ENCODE peak calls at places on chromosome 6, in ten cellular contexts. A is AG08396; O is stimulated activated CD4-positive, alpha-beta T cell treated with anti-CD3 and anti-CD28 coated beads, Interleukin-15, amount 100 ng/mL, for 24 hours; J is AG04450; X is GDM1; Z is COR-L47; G is Right ventricle myocardium superior; B is transverse colon; N is amniotic stem cell; F is M059J. E is an unnamed sample.

GRCh38 chr6:157225575-157225995 is 97.7 kb downstream of the TMEM242 start:
- DNase-seq in F (no peak), O (no peak), B (no peak), X (no peak), J (no peak), Z (no peak), N (no peak), G (peak), A (no peak), E (no peak)

GRCh38 chr6:40482532-40482931 is 104.6 kb downstream of the LRFN2 start:
- DNase-seq in B (no peak), J (no peak), X (no peak), Z (no peak), N (no peak), F (peak), O (no peak), A (no peak), G (no peak), E (no peak)

GRCh38 chr6:145891565-145891964 is 72.6 kb downstream of the SHPRH start:
- DNase-seq in A (no peak), B (no peak), G (no peak), N (no peak), X (no peak), O (no peak), Z (no peak), F (no peak), J (no peak), E (no peak)

GRCh38 chr6:85650606-85651005 is 7.9 kb upstream of the SYNCRIP start:
- DNase-seq in X (no peak), G (no peak), N (no peak), Z (no peak), O (no peak), J (no peak), B (no peak), A (no peak), F (no peak), E (no peak)

GRCh38 chr6:135854799-135855198 is 3.3 kb downstream of the PDE7B start:
- DNase-seq in B (no peak), N (no peak), O (no peak), A (no peak), X (no peak), F (no peak), G (no peak), Z (no peak), J (no peak), E (no peak)

GRCh38 chr6:157226761-157227160 is 96.6 kb downstream of the TMEM242 start:
- DNase-seq in G (no peak), J (no peak), N (no peak), B (no peak), Z (no peak), A (no peak), F (no peak), X (no peak), O (no peak), E (no peak)

GRCh38 chr6:33958208-33958862 is 154.5 kb upstream of the MLN start:
- DNase-seq in J (no peak), B (no peak), F (no peak), Z (peak), G (no peak), X (no peak), O (peak), N (no peak), A (no peak), E (no peak)

GRCh38 chr6:106448000-106448426 is 87.5 kb downstream of the CRYBG1 start:
- DNase-seq in X (peak), G (peak), N (no peak), B (peak), A (no peak), Z (no peak), J (no peak), F (no peak), O (peak), E (no peak)

GRCh38 chr6:137233561-137234504 is 14.6 kb upstream of the IFNGR1 start:
- DNase-seq in B (no peak), F (peak), X (peak), A (peak), G (no peak), J (peak), Z (no peak), N (peak), O (no peak), E (no peak)

GRCh38 chr6:143747347-143747842 is 69.6 kb downstream of the PHACTR2 start:
- DNase-seq in G (peak), J (no peak), B (no peak), Z (no peak), O (no peak), A (no peak), F (no peak), N (no peak), X (no peak), E (no peak)

GRCh38 chr6:122678841-122679240 is 68.6 kb downstream of the PKIB start:
- DNase-seq in F (no peak), X (no peak), A (peak), G (no peak), Z (no peak), O (no peak), J (no peak), N (no peak), B (no peak), E (no peak)

GRCh38 chr6:123788319-123788718 is 15.3 kb upstream of the NKAIN2 start:
- DNase-seq in O (no peak), G (no peak), X (no peak), J (no peak), F (no peak), A (no peak), Z (no peak), B (no peak), N (no peak), E (no peak)

GRCh38 chr6:29829766-29830165 is 2.1 kb downstream of the HLA-G start:
- DNase-seq in J (no peak), F (no peak), A (no peak), G (no peak), B (no peak), Z (no peak), O (no peak), N (no peak), X (no peak), E (no peak)

GRCh38 chr6:38528196-38528965 is 111.3 kb downstream of the BTBD9 start:
- DNase-seq in A (no peak), G (no peak), B (no peak), J (no peak), X (no peak), F (peak), O (no peak), Z (no peak), N (no peak), E (no peak)

GRCh38 chr6:119517428-119517827 is 167.9 kb upstream of the MAN1A1 start:
- DNase-seq in A (no peak), N (no peak), F (no peak), G (no peak), B (no peak), O (no peak), X (no peak), J (no peak), Z (no peak), E (no peak)

GRCh38 chr6:45590225-45590624 is 212.5 kb upstream of the SUPT3H start:
- DNase-seq in G (no peak), F (peak), O (no peak), B (no peak), A (no peak), Z (no peak), J (peak), X (no peak), N (no peak), E (peak)

GRCh38 chr6:93550551-93551276 is 131.4 kb upstream of the EPHA7 start:
- DNase-seq in F (no peak), G (no peak), O (no peak), J (no peak), A (no peak), N (no peak), Z (no peak), B (no peak), X (no peak), E (no peak)

GRCh38 chr6:45880139-45880538 is 135.5 kb downstream of the CLIC5 start:
- DNase-seq in A (peak), Z (no peak), X (no peak), O (no peak), G (no peak), B (no peak), F (no peak), J (no peak), N (no peak), E (no peak)

GRCh38 chr6:149809798-149810197 is 54.4 kb downstream of the LRP11 start:
- DNase-seq in B (no peak), X (no peak), G (no peak), Z (no peak), F (no peak), N (no peak), O (no peak), J (no peak), A (no peak), E (no peak)

GRCh38 chr6:33372532-33373123 is 19.0 kb upstream of the KIFC1 start:
- DNase-seq in B (no peak), J (no peak), Z (no peak), G (no peak), X (no peak), O (no peak), N (no peak), A (no peak), F (no peak), E (no peak)

E was measured in NCI-H774.